ENCODE peak calls at places on chromosome 11, in nine cellular contexts. C, X, O, E, H, F, Q, L and I are unnamed samples.
A peak's percentile ranks its signal among the peaks of the same experiment; 100 is the strongest.

GRCh38 chr11:17719028-17719939 is at the start of gene MYOD1:
- DNase-seq in C (no peak), X (peak; percentile 70), O (no peak), E (peak; percentile 79), H (peak; percentile 70), F (peak; percentile 21), Q (no peak), L (no peak), I (no peak)

GRCh38 chr11:118705111-118705741 is 25.8 kb upstream of the TREH start:
- DNase-seq in C (peak; percentile 32), X (no peak), O (no peak), E (no peak), H (peak; percentile 51), F (no peak), Q (no peak), L (no peak), I (no peak)

GRCh38 chr11:123588863-123589262 is 65.6 kb downstream of the SCN3B start:
- DNase-seq in C (no peak), X (no peak), O (no peak), E (no peak), H (no peak), F (no peak), Q (no peak), L (no peak), I (no peak)

GRCh38 chr11:115325523-115325922 is 178.7 kb downstream of the CADM1 start:
- DNase-seq in C (no peak), X (no peak), O (no peak), E (no peak), H (no peak), F (no peak), Q (no peak), L (no peak), I (no peak)

GRCh38 chr11:124481365-124482323 is 36.1 kb upstream of the OR8B8 start:
- DNase-seq in C (peak; percentile 8), X (peak; percentile 4), O (no peak), E (peak; percentile 65), H (peak; percentile 61), F (peak; percentile 66), Q (peak; percentile 62), L (peak; percentile 57), I (peak; percentile 54)

GRCh38 chr11:75400110-75400865 is 970 bp downstream of the RPS3 start:
- DNase-seq in C (peak; percentile 43), X (no peak), O (no peak), E (no peak), H (no peak), F (peak; percentile 51), Q (no peak), L (peak; percentile 35), I (peak; percentile 33)

GRCh38 chr11:66332371-66333219 is 3.6 kb downstream of the RIN1 start:
- DNase-seq in C (no peak), X (peak; percentile 12), O (no peak), E (no peak), H (no peak), F (no peak), Q (peak; percentile 2), L (no peak), I (no peak)

GRCh38 chr11:72037554-72038311 is 39.0 kb downstream of the IL18BP start:
- DNase-seq in C (peak; percentile 89), X (no peak), O (no peak), E (no peak), H (no peak), F (peak; percentile 56), Q (no peak), L (no peak), I (no peak)

GRCh38 chr11:134358165-134358852 is 26.5 kb downstream of the GLB1L2 start:
- DNase-seq in C (no peak), X (no peak), O (no peak), E (no peak), H (no peak), F (no peak), Q (no peak), L (no peak), I (no peak)

GRCh38 chr11:39327302-39327701 is 2132.2 kb downstream of the LRRC4C start:
- DNase-seq in C (no peak), X (no peak), O (no peak), E (no peak), H (no peak), F (no peak), Q (no peak), L (no peak), I (no peak)

GRCh38 chr11:133830931-133831907 is 14.1 kb downstream of the SPATA19 start:
- DNase-seq in C (no peak), X (peak; percentile 54), O (no peak), E (peak; percentile 61), H (peak; percentile 47), F (peak; percentile 3), Q (no peak), L (no peak), I (no peak)

GRCh38 chr11:75524576-75525432 is 937 bp downstream of the GDPD5 start:
- DNase-seq in C (peak; percentile 40), X (peak; percentile 66), O (no peak), E (peak; percentile 46), H (peak; percentile 71), F (peak; percentile 72), Q (no peak), L (peak; percentile 71), I (no peak)

GRCh38 chr11:11789735-11790369 is 51.9 kb upstream of the USP47 start:
- DNase-seq in C (peak; percentile 8), X (peak; percentile 33), O (no peak), E (peak; percentile 45), H (peak; percentile 38), F (peak; percentile 51), Q (peak; percentile 59), L (peak; percentile 44), I (no peak)

GRCh38 chr11:125175896-125176575 is 11.5 kb downstream of the PKNOX2 start:
- DNase-seq in C (no peak), X (no peak), O (no peak), E (no peak), H (no peak), F (no peak), Q (no peak), L (no peak), I (no peak)

GRCh38 chr11:12157241-12157661 is 46.9 kb downstream of the MICAL2 start:
- DNase-seq in C (no peak), X (no peak), O (no peak), E (no peak), H (no peak), F (peak; percentile 83), Q (no peak), L (peak; percentile 11), I (no peak)

GRCh38 chr11:16607675-16608644 is 130.5 kb upstream of the C11orf58 start:
- DNase-seq in C (no peak), X (peak; percentile 69), O (no peak), E (peak; percentile 87), H (peak; percentile 90), F (no peak), Q (peak; percentile 78), L (no peak), I (no peak)

GRCh38 chr11:113796663-113797259 is 17.2 kb downstream of the CLDN25 start:
- DNase-seq in C (peak; percentile 37), X (peak; percentile 65), O (peak; percentile 12), E (peak; percentile 87), H (peak; percentile 71), F (peak; percentile 73), Q (peak; percentile 75), L (peak; percentile 74), I (peak; percentile 25)
- TF ChIP-seq EZH2phosphoT487 in C (no peak), X (no peak), O (no peak), E (no peak), H (no peak), F (no peak), Q (no peak), L (no peak), I (no peak)

GRCh38 chr11:58301576-58301975 is 33.5 kb upstream of the OR10W1 start:
- DNase-seq in C (no peak), X (no peak), O (no peak), E (no peak), H (no peak), F (peak; percentile 88), Q (no peak), L (peak; percentile 85), I (no peak)
- TF ChIP-seq EZH2phosphoT487 in C (no peak), X (no peak), O (no peak), E (no peak), H (no peak), F (no peak), Q (no peak), L (no peak), I (no peak)

GRCh38 chr11:35539781-35540281 is 14.4 kb upstream of the PAMR1 start:
- DNase-seq in C (no peak), X (no peak), O (no peak), E (no peak), H (no peak), F (peak; percentile 91), Q (peak; percentile 70), L (peak; percentile 23), I (no peak)

GRCh38 chr11:35539256-35539655 is 13.8 kb upstream of the PAMR1 start:
- DNase-seq in C (no peak), X (no peak), O (no peak), E (no peak), H (no peak), F (peak; percentile 56), Q (no peak), L (no peak), I (no peak)

GRCh38 chr11:35540526-35540925 is 15.1 kb upstream of the PAMR1 start:
- DNase-seq in C (no peak), X (no peak), O (no peak), E (no peak), H (no peak), F (peak; percentile 53), Q (no peak), L (no peak), I (no peak)

GRCh38 chr11:35545604-35546003 is 20.2 kb upstream of the PAMR1 start:
- DNase-seq in C (no peak), X (no peak), O (no peak), E (no peak), H (no peak), F (no peak), Q (no peak), L (no peak), I (no peak)

DNA sequence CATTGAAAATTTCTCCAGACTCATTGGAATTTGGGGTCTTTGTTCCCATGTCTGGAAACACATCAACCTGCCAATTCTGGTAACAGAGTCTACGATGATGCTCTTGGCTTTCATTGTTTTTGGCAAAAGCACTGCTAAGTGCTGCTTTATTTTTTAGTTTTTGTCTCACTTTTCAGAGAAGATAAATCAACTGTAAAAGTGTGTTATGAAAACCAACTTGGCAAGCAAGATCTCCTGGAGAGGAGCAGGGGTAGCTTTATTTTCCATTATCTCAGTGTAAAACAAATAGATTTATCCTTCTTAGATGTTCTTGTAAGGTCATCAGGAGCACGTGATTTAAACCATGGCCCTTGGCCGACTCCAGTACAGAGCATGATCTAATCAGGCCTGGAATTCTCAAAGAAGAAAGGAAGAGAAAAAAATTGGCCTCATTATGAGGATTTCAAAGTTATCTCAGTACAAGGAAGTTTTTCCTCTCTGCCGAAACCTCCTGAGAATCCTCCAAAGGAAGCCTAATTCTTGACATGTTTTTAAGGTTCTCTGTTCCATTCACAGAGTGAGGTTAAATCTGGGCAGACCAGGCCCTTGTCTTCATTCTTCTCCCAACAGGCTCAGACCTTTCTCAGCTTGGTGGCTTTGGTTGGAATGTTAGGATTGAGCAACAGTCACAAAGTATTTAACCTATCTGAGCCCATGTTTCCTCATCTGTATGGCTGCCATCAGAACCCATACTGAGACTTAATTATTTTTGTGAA is 16.4 kb upstream of the PAMR1 start:
- DNase-seq in C (no peak), X (no peak), O (no peak), E (no peak), H (no peak), F (peak; percentile 90), Q (peak; percentile 73), L (no peak), I (no peak)
- TF ChIP-seq EZH2phosphoT487 in C (no peak), X (no peak), O (no peak), E (no peak), H (no peak), F (no peak), Q (no peak), L (no peak), I (no peak)

GRCh38 chr11:85062626-85063025 is 564.5 kb downstream of the DLG2 start:
- DNase-seq in C (no peak), X (no peak), O (no peak), E (no peak), H (no peak), F (no peak), Q (no peak), L (no peak), I (peak; percentile 83)
- TF ChIP-seq EZH2phosphoT487 in C (no peak), X (no peak), O (no peak), E (no peak), H (no peak), F (no peak), Q (no peak), L (no peak), I (no peak)